ENCODE peak calls at places on chromosomes 11 and 22, in eight cellular contexts. M, L, Z, G, B, R, J and U are unnamed samples.

GRCh38 chr22:46803031-46803880 is 40.8 kb downstream of the TBC1D22A start:
- DNase-seq in M (peak), R (peak), G (peak), Z (peak), B (peak), L (no peak), J (peak), U (peak)

GRCh38 chr11:783581-784015 is 6.3 kb downstream of the CEND1 start:
- DNase-seq in R (no peak), M (peak), Z (no peak), G (peak), B (no peak), J (peak), L (peak), U (no peak)

GRCh38 chr22:37007666-37008065 is 11.6 kb downstream of the TST start:
- DNase-seq in L (no peak), Z (no peak), G (no peak), B (no peak), M (no peak), R (no peak), J (no peak), U (no peak)

GRCh38 chr11:77187105-77187750 is 59.2 kb downstream of the MYO7A start:
- DNase-seq in J (no peak), L (no peak), M (no peak), G (no peak), B (no peak), Z (no peak), R (no peak), U (no peak)

GRCh38 chr11:104705475-104706195 is 192.6 kb downstream of the CASP12 start:
- DNase-seq in J (no peak), M (peak), G (no peak), L (peak), Z (no peak), R (peak), B (peak), U (peak)

GRCh38 chr11:126063510-126063858 is 818 bp upstream of the CDON start:
- DNase-seq in L (no peak), B (no peak), R (no peak), G (no peak), Z (no peak), J (no peak), M (no peak), U (no peak)

GRCh38 chr11:103109818-103110388 is 677 bp downstream of the DYNC2H1 start:
- DNase-seq in R (no peak), B (no peak), Z (no peak), G (peak), J (no peak), L (no peak), M (no peak), U (no peak)

GRCh38 chr11:131888230-131888826 is 517.9 kb downstream of the NTM start:
- DNase-seq in R (no peak), G (peak), B (no peak), L (peak), Z (no peak), J (peak), M (no peak), U (no peak)

GRCh38 chr11:76077575-76078150 is 128.6 kb downstream of the WNT11 start:
- DNase-seq in G (peak), L (peak), M (no peak), Z (no peak), B (no peak), R (no peak), J (no peak), U (no peak)

GRCh38 chr11:45073575-45074225 is 72.7 kb upstream of the PRDM11 start:
- DNase-seq in M (no peak), J (no peak), B (no peak), G (no peak), L (no peak), R (no peak), Z (no peak), U (no peak)

GRCh38 chr11:60498853-60499252 is 6.3 kb downstream of the MS4A12 start:
- DNase-seq in R (no peak), M (no peak), J (no peak), L (no peak), G (no peak), Z (no peak), B (no peak), U (peak)

GRCh38 chr22:44913198-44913983 is 96.4 kb downstream of the PHF21B start:
- DNase-seq in Z (no peak), L (no peak), B (no peak), R (no peak), M (no peak), G (no peak), J (no peak), U (no peak)

GRCh38 chr11:1598816-1599215 is 722 bp upstream of the KRTAP5-2 start:
- DNase-seq in J (no peak), L (no peak), M (peak), G (peak), Z (no peak), B (no peak), R (no peak), U (no peak)

GRCh38 chr11:86288776-86289507 is 13.1 kb upstream of the HIKESHI start:
- DNase-seq in M (peak), G (no peak), Z (no peak), J (peak), R (no peak), B (no peak), L (no peak), U (no peak)

GRCh38 chr11:5624489-5625278 is at the start of gene TRIM34:
- DNase-seq in L (peak), M (peak), Z (no peak), J (peak), B (peak), G (peak), R (peak), U (peak)

GRCh38 chr11:75513250-75513649 is 12.5 kb downstream of the GDPD5 start:
- DNase-seq in J (no peak), R (no peak), M (no peak), G (peak), Z (no peak), B (no peak), L (peak), U (no peak)

GRCh38 chr11:70521475-70522260 is 123.3 kb downstream of the CTTN start:
- DNase-seq in R (no peak), G (no peak), B (no peak), Z (no peak), J (no peak), L (no peak), M (no peak), U (no peak)

GRCh38 chr11:78079232-78080083 is at the start of gene NDUFC2:
- DNase-seq in L (peak), Z (peak), J (peak), R (peak), B (peak), M (peak), G (peak), U (peak)

GRCh38 chr11:129412501-129412900 is 36.9 kb downstream of the BARX2 start:
- DNase-seq in R (no peak), M (no peak), B (no peak), J (no peak), G (no peak), Z (no peak), L (no peak), U (no peak)

GRCh38 chr11:19628018-19628417 is 84.6 kb upstream of the NAV2 start:
- DNase-seq in Z (no peak), R (no peak), G (peak), M (no peak), L (peak), B (no peak), J (peak), U (no peak)

GRCh38 chr22:47201186-47201995 is 438.9 kb downstream of the TBC1D22A start:
- DNase-seq in Z (no peak), B (no peak), R (no peak), J (no peak), L (no peak), M (no peak), G (no peak), U (no peak)

GRCh38 chr11:18209058-18209457 is 27.5 kb downstream of the SAA4 start:
- DNase-seq in B (no peak), L (no peak), Z (no peak), M (no peak), R (no peak), G (no peak), J (no peak), U (no peak)

GRCh38 chr11:1234771-1235614 is 12.1 kb downstream of the MUC5B start:
- DNase-seq in L (no peak), G (no peak), M (peak), J (no peak), Z (no peak), B (no peak), R (no peak), U (no peak)

GRCh38 chr11:61152816-61153592 is 8.2 kb downstream of the VPS37C start:
- DNase-seq in G (peak), B (no peak), M (no peak), L (peak), J (peak), R (no peak), Z (no peak), U (no peak)

GRCh38 chr11:67252831-67253239 is 13.4 kb upstream of the GRK2 start:
- DNase-seq in M (peak), B (no peak), R (no peak), Z (no peak), L (peak), G (peak), J (no peak), U (no peak)

GRCh38 chr11:29272019-29272654 is 744.7 kb downstream of the KCNA4 start:
- DNase-seq in M (no peak), L (peak), G (peak), B (no peak), R (no peak), Z (no peak), J (peak), U (no peak)

GRCh38 chr11:57530215-57530595 is 349 bp downstream of the TIMM10 start:
- DNase-seq in J (no peak), L (no peak), Z (no peak), G (no peak), R (no peak), B (peak), M (no peak), U (no peak)